ENCODE peak calls at places on chromosome 9, in four cellular contexts. One of them, this sample, is unnamed. For H3K4me1, the result is how much of the 10 kb centered on the place peaks cover.

GRCh38 chr9:105503873-105504272 is 54.1 kb upstream of the FKTN start:
- DNase-seq in adrenal gland: no peak
- DNase-seq in hepatocyte: no peak
- DNase-seq in cardiac muscle cell: no peak
- DNase-seq in this sample: peak

GRCh38 chr9:78239506-78239905 is 3.6 kb downstream of the CEP78 start:
- DNase-seq in hepatocyte: peak
- DNase-seq in adrenal gland: no peak
- DNase-seq in cardiac muscle cell: peak
- DNase-seq in this sample: peak

GRCh38 chr9:22124263-22125011 is 115.3 kb upstream of the CDKN2B start:
- DNase-seq in adrenal gland: no peak
- DNase-seq in hepatocyte: peak
- DNase-seq in cardiac muscle cell: no peak
- DNase-seq in this sample: peak

GRCh38 chr9:124017064-124017928 is 5.7 kb downstream of the LHX2 start:
- DNase-seq in adrenal gland: no peak
- DNase-seq in cardiac muscle cell: no peak
- DNase-seq in hepatocyte: no peak
- DNase-seq in this sample: no peak

GRCh38 chr9:111937781-111938426 is 41.3 kb downstream of the UGCG start:
- DNase-seq in adrenal gland: peak
- DNase-seq in hepatocyte: no peak
- DNase-seq in cardiac muscle cell: no peak
- DNase-seq in this sample: no peak

GRCh38 chr9:133873006-133873780 is 118.9 kb downstream of the VAV2 start:
- DNase-seq in adrenal gland: no peak
- DNase-seq in hepatocyte: no peak
- DNase-seq in cardiac muscle cell: no peak
- DNase-seq in this sample: no peak

GRCh38 chr9:110027624-110028023 is 180.3 kb downstream of the C9orf152 start:
- DNase-seq in adrenal gland: no peak
- DNase-seq in hepatocyte: no peak
- DNase-seq in cardiac muscle cell: no peak
- DNase-seq in this sample: no peak

GRCh38 chr9:104858846-104859245 is 69.1 kb downstream of the ABCA1 start:
- DNase-seq in adrenal gland: no peak
- DNase-seq in hepatocyte: no peak
- DNase-seq in cardiac muscle cell: no peak
- DNase-seq in this sample: no peak

GRCh38 chr9:71076096-71076495 is 45.3 kb downstream of the TRPM3 start:
- DNase-seq in adrenal gland: no peak
- DNase-seq in hepatocyte: no peak
- DNase-seq in cardiac muscle cell: no peak
- DNase-seq in this sample: no peak

GRCh38 chr9:21135736-21136135 is 5.9 kb downstream of the IFNW1 start:
- DNase-seq in cardiac muscle cell: no peak
- DNase-seq in adrenal gland: no peak
- DNase-seq in hepatocyte: no peak
- DNase-seq in this sample: no peak

GRCh38 chr9:129317179-129318011 is 139.3 kb upstream of the IER5L start:
- DNase-seq in adrenal gland: peak
- DNase-seq in cardiac muscle cell: peak
- DNase-seq in hepatocyte: peak
- DNase-seq in this sample: peak

GRCh38 chr9:135971892-135972291 is 10.7 kb upstream of the UBAC1 start:
- DNase-seq in hepatocyte: peak
- DNase-seq in cardiac muscle cell: peak
- DNase-seq in adrenal gland: no peak
- DNase-seq in this sample: peak

GRCh38 chr9:76591256-76591950 is 132.4 kb downstream of the GCNT1 start:
- DNase-seq in adrenal gland: no peak
- DNase-seq in hepatocyte: no peak
- DNase-seq in cardiac muscle cell: no peak
- DNase-seq in this sample: no peak

GRCh38 chr9:111036946-111037743 is 1.1 kb downstream of the LPAR1 start:
- DNase-seq in hepatocyte: peak
- DNase-seq in adrenal gland: no peak
- DNase-seq in cardiac muscle cell: no peak
- DNase-seq in this sample: peak

GRCh38 chr9:13915591-13916301 is 398.2 kb downstream of the NFIB start:
- DNase-seq in cardiac muscle cell: no peak
- DNase-seq in hepatocyte: peak
- DNase-seq in adrenal gland: no peak
- DNase-seq in this sample: peak

GRCh38 chr9:126438757-126439401 is 112.2 kb downstream of the MVB12B start:
- DNase-seq in cardiac muscle cell: no peak
- DNase-seq in hepatocyte: no peak
- DNase-seq in adrenal gland: no peak
- DNase-seq in this sample: no peak

GRCh38 chr9:116939605-116940004 is 252.5 kb downstream of the TRIM32 start:
- DNase-seq in hepatocyte: no peak
- DNase-seq in cardiac muscle cell: no peak
- DNase-seq in adrenal gland: no peak
- DNase-seq in this sample: no peak

GRCh38 chr9:137382728-137383452 is 40.1 kb downstream of the EXD3 start:
- DNase-seq in hepatocyte: no peak
- DNase-seq in cardiac muscle cell: no peak
- DNase-seq in adrenal gland: no peak
- DNase-seq in this sample: no peak

GRCh38 chr9:38358390-38359296 is 33.9 kb upstream of the ALDH1B1 start:
- DNase-seq in cardiac muscle cell: no peak
- DNase-seq in adrenal gland: no peak
- DNase-seq in hepatocyte: peak
- DNase-seq in this sample: no peak

GRCh38 chr9:123928471-123929176 is 1.3 kb downstream of the DENND1A start:
- DNase-seq in adrenal gland: no peak
- DNase-seq in cardiac muscle cell: no peak
- DNase-seq in hepatocyte: no peak
- DNase-seq in this sample: peak

GRCh38 chr9:87681271-87682061 is 44.5 kb upstream of the CTSL start:
- DNase-seq in cardiac muscle cell: no peak
- DNase-seq in adrenal gland: no peak
- DNase-seq in hepatocyte: peak
- DNase-seq in this sample: no peak

GRCh38 chr9:38432922-38433510 is 8.8 kb upstream of the IGFBPL1 start:
- DNase-seq in cardiac muscle cell: peak
- DNase-seq in hepatocyte: peak
- DNase-seq in adrenal gland: no peak
- DNase-seq in this sample: peak

GRCh38 chr9:26502311-26502710 is 390.3 kb downstream of the CAAP1 start:
- DNase-seq in cardiac muscle cell: peak
- DNase-seq in adrenal gland: no peak
- DNase-seq in hepatocyte: peak
- DNase-seq in this sample: peak

GRCh38 chr9:72952914-72953313 is at the start of gene ALDH1A1:
- DNase-seq in cardiac muscle cell: peak
- DNase-seq in hepatocyte: peak
- DNase-seq in adrenal gland: no peak
- DNase-seq in this sample: no peak

GRCh38 chr9:129333961-129334743 is 156.1 kb upstream of the IER5L start:
- DNase-seq in cardiac muscle cell: peak
- DNase-seq in adrenal gland: peak
- DNase-seq in hepatocyte: peak
- DNase-seq in this sample: peak

GRCh38 chr9:81894891-81895290 is 33.3 kb upstream of the SPATA31D4 start:
- DNase-seq in adrenal gland: no peak
- DNase-seq in cardiac muscle cell: no peak
- DNase-seq in hepatocyte: no peak
- DNase-seq in this sample: no peak

GRCh38 chr9:33180526-33181184 is 13.5 kb upstream of the B4GALT1 start:
- DNase-seq in cardiac muscle cell: no peak
- DNase-seq in hepatocyte: no peak
- DNase-seq in adrenal gland: no peak
- DNase-seq in this sample: no peak

GRCh38 chr9:100167912-100168775 is 69.1 kb downstream of the INVS start:
- DNase-seq in cardiac muscle cell: no peak
- DNase-seq in hepatocyte: no peak
- DNase-seq in adrenal gland: no peak
- DNase-seq in this sample: no peak

GRCh38 chr9:134690946-134691694 is 49.5 kb downstream of the COL5A1 start:
- DNase-seq in hepatocyte: no peak
- DNase-seq in cardiac muscle cell: peak
- DNase-seq in adrenal gland: no peak
- DNase-seq in this sample: no peak

GRCh38 chr9:125763373-125763772 is 16.2 kb downstream of the PBX3 start:
- DNase-seq in adrenal gland: no peak
- DNase-seq in cardiac muscle cell: peak
- DNase-seq in hepatocyte: peak
- DNase-seq in this sample: peak

GRCh38 chr9:25677301-25678146 is 720 bp downstream of the TUSC1 start:
- DNase-seq in adrenal gland: peak
- DNase-seq in hepatocyte: peak
- DNase-seq in cardiac muscle cell: peak
- DNase-seq in this sample: peak

GRCh38 chr9:86766912-86767311 is 180.4 kb downstream of the GAS1 start:
- DNase-seq in adrenal gland: no peak
- DNase-seq in hepatocyte: no peak
- DNase-seq in cardiac muscle cell: no peak
- DNase-seq in this sample: peak

DNA sequence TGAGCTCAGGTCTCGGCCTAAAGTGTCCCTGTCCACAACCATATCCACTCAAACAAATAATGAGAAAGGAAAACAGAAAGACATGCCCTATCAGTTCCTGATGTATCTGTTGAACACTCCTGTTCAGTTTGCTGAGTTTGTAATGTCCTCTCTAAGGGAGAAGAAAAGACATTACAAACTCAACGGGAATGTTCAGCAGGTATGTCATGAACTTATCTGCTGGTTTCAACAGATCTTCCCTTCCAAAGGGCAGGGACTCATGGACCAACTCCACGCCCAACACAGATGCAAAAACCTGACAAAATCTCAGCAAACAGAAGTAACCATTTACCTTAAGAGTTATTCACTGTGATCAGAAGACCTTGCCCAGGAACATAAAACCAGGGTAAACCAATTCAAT is 23.7 kb downstream of the BICD2 start:
- DNase-seq in adrenal gland: no peak
- DNase-seq in cardiac muscle cell: no peak
- DNase-seq in hepatocyte: no peak
- DNase-seq in this sample: no peak
- H3K4me1 ChIP-seq in adrenal gland: under half
- H3K4me1 ChIP-seq in cardiac muscle cell: under half
- H3K4me1 ChIP-seq in hepatocyte: under half
- H3K4me1 ChIP-seq in this sample: under half

GRCh38 chr9:115524467-115525059 is 406.6 kb upstream of the TNC start:
- DNase-seq in hepatocyte: peak
- DNase-seq in cardiac muscle cell: peak
- DNase-seq in adrenal gland: peak
- DNase-seq in this sample: peak

GRCh38 chr9:115525438-115526058 is 407.6 kb upstream of the TNC start:
- DNase-seq in hepatocyte: no peak
- DNase-seq in cardiac muscle cell: no peak
- DNase-seq in adrenal gland: no peak
- DNase-seq in this sample: no peak

GRCh38 chr9:115517335-115518075 is 399.5 kb upstream of the TNC start:
- DNase-seq in adrenal gland: no peak
- DNase-seq in hepatocyte: no peak
- DNase-seq in cardiac muscle cell: no peak
- DNase-seq in this sample: no peak

GRCh38 chr9:115520626-115521025 is 402.7 kb upstream of the TNC start:
- DNase-seq in adrenal gland: no peak
- DNase-seq in hepatocyte: no peak
- DNase-seq in cardiac muscle cell: no peak
- DNase-seq in this sample: no peak

DNA sequence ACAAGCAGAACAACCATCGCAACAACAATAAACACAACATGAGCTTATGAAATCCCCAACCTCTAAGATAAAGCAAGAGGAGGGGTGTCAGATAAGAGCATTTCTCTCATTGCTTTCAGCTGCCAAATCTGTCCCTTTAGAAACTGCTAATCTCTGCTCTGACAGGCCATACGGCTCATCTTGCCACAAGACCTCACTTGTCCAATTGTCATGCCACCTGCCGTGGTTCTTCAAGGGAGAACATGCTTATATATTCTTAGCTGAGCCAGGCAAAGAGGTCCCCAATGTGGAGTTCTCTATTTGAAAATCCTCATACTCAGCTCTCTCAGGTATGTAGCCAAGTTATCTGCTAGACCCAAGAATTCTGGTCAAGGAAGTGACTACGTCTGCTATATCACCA is 405.0 kb upstream of the TNC start:
- DNase-seq in adrenal gland: no peak
- DNase-seq in cardiac muscle cell: no peak
- DNase-seq in hepatocyte: no peak
- DNase-seq in this sample: no peak
- H3K27ac ChIP-seq in adrenal gland: no peak
- H3K27ac ChIP-seq in cardiac muscle cell: no peak
- H3K27ac ChIP-seq in hepatocyte: no peak
- H3K27ac ChIP-seq in this sample: no peak

GRCh38 chr9:127943011-127943662 is 5.5 kb upstream of the DPM2 start:
- DNase-seq in hepatocyte: no peak
- DNase-seq in cardiac muscle cell: no peak
- DNase-seq in adrenal gland: no peak
- DNase-seq in this sample: no peak

GRCh38 chr9:127942152-127943010 is 4.7 kb upstream of the DPM2 start:
- DNase-seq in hepatocyte: peak
- DNase-seq in cardiac muscle cell: peak
- DNase-seq in adrenal gland: no peak
- DNase-seq in this sample: peak

GRCh38 chr9:127944586-127945218 is 7.0 kb upstream of the DPM2 start:
- DNase-seq in cardiac muscle cell: no peak
- DNase-seq in hepatocyte: no peak
- DNase-seq in adrenal gland: no peak
- DNase-seq in this sample: no peak

GRCh38 chr9:127945338-127945737 is 7.7 kb upstream of the DPM2 start:
- DNase-seq in adrenal gland: no peak
- DNase-seq in cardiac muscle cell: no peak
- DNase-seq in hepatocyte: no peak
- DNase-seq in this sample: no peak

GRCh38 chr9:127943746-127944145 is 6.1 kb upstream of the DPM2 start:
- DNase-seq in cardiac muscle cell: peak
- DNase-seq in hepatocyte: peak
- DNase-seq in adrenal gland: peak
- DNase-seq in this sample: peak
- TF ChIP-seq CTCF in cardiac muscle cell: peak
- TF ChIP-seq CTCF in hepatocyte: peak
- TF ChIP-seq CTCF in adrenal gland: peak
- TF ChIP-seq CTCF in this sample: peak

GRCh38 chr9:89698606-89699005 is 93.8 kb downstream of the GADD45G start:
- DNase-seq in cardiac muscle cell: no peak
- DNase-seq in adrenal gland: no peak
- DNase-seq in hepatocyte: no peak
- DNase-seq in this sample: no peak

GRCh38 chr9:89699646-89700045 is 94.8 kb downstream of the GADD45G start:
- DNase-seq in hepatocyte: no peak
- DNase-seq in cardiac muscle cell: no peak
- DNase-seq in adrenal gland: no peak
- DNase-seq in this sample: no peak

GRCh38 chr9:89705651-89706050 is 100.8 kb downstream of the GADD45G start:
- DNase-seq in cardiac muscle cell: no peak
- DNase-seq in adrenal gland: no peak
- DNase-seq in hepatocyte: no peak
- DNase-seq in this sample: no peak

GRCh38 chr9:89702401-89702800 is 97.6 kb downstream of the GADD45G start:
- DNase-seq in hepatocyte: no peak
- DNase-seq in adrenal gland: no peak
- DNase-seq in cardiac muscle cell: no peak
- DNase-seq in this sample: no peak

GRCh38 chr9:89701221-89701798 is 96.5 kb downstream of the GADD45G start:
- DNase-seq in hepatocyte: no peak
- DNase-seq in adrenal gland: no peak
- DNase-seq in cardiac muscle cell: no peak
- DNase-seq in this sample: no peak
- H3K4me1 ChIP-seq in hepatocyte: under half
- H3K4me1 ChIP-seq in adrenal gland: under half
- H3K4me1 ChIP-seq in cardiac muscle cell: under half
- H3K4me1 ChIP-seq in this sample: under half